ENCODE peak calls at places on chromosomes 3 and 15, in seven cellular contexts. W, O, R, K, Y, H and V are unnamed samples.

GRCh38 chr3:117814975-117815374 is 1105.4 kb downstream of the TUSC7 start:
- DNase-seq in K (no peak), W (no peak), Y (no peak), O (no peak), H (no peak), R (no peak), V (no peak)

GRCh38 chr15:68431792-68432401 is at the start of gene ITGA11:
- DNase-seq in R (no peak), Y (no peak), O (peak), K (peak), H (peak), W (peak), V (no peak)

GRCh38 chr3:192514081-192514753 is 213.1 kb downstream of the FGF12 start:
- DNase-seq in H (peak), R (peak), Y (no peak), O (no peak), W (peak), K (no peak), V (no peak)

GRCh38 chr15:28014623-28015200 is 84.4 kb downstream of the OCA2 start:
- DNase-seq in H (no peak), Y (no peak), W (no peak), R (no peak), K (no peak), O (no peak), V (no peak)

GRCh38 chr3:190972840-190973270 is 110.4 kb upstream of the GMNC start:
- DNase-seq in W (no peak), O (no peak), R (no peak), H (no peak), K (no peak), Y (no peak), V (no peak)

GRCh38 chr3:175940243-175940642 is 1081.1 kb downstream of the NAALADL2 start:
- DNase-seq in Y (no peak), H (no peak), O (no peak), W (no peak), R (no peak), K (no peak), V (no peak)

GRCh38 chr15:73318463-73319351 is 50.1 kb downstream of the HCN4 start:
- DNase-seq in O (no peak), W (peak), R (peak), K (no peak), Y (no peak), H (no peak), V (no peak)

GRCh38 chr3:194280777-194281176 is 70.4 kb downstream of the CPN2 start:
- DNase-seq in H (no peak), W (peak), K (no peak), R (no peak), O (no peak), Y (no peak), V (no peak)

GRCh38 chr3:169137076-169137475 is 526.4 kb downstream of the MECOM start:
- DNase-seq in O (no peak), Y (no peak), K (no peak), W (no peak), H (no peak), R (no peak), V (no peak)

GRCh38 chr15:62301993-62302665 is 137.0 kb upstream of the C2CD4B start:
- DNase-seq in H (peak), R (no peak), W (no peak), O (no peak), Y (no peak), K (no peak), V (no peak)

GRCh38 chr3:129061888-129062834 is 1.6 kb downstream of the GP9 start:
- DNase-seq in Y (no peak), K (no peak), W (no peak), O (no peak), H (peak), R (peak), V (no peak)

GRCh38 chr3:174125267-174125844 is 727.8 kb downstream of the NLGN1 start:
- DNase-seq in H (no peak), W (peak), K (no peak), R (no peak), O (no peak), Y (no peak), V (no peak)

GRCh38 chr15:98075441-98075840 is 114.9 kb downstream of the ARRDC4 start:
- DNase-seq in O (no peak), W (no peak), H (no peak), Y (no peak), R (no peak), K (no peak), V (no peak)

GRCh38 chr3:182567666-182568065 is 225.6 kb upstream of the ATP11B start:
- DNase-seq in H (no peak), Y (no peak), W (no peak), R (no peak), O (no peak), K (no peak), V (no peak)

GRCh38 chr15:35557012-35557411 is 11.0 kb upstream of the DPH6 start:
- DNase-seq in K (no peak), Y (no peak), H (no peak), W (no peak), O (no peak), R (no peak), V (no peak)

GRCh38 chr3:124634210-124635168 is 95.8 kb upstream of the UMPS start:
- DNase-seq in Y (no peak), H (no peak), K (no peak), R (no peak), W (no peak), O (no peak), V (no peak)

GRCh38 chr15:26260517-26261133 is 397.5 kb upstream of the ATP10A start:
- DNase-seq in K (no peak), O (peak), Y (no peak), R (no peak), W (peak), H (peak), V (no peak)

GRCh38 chr3:197748597-197749314 is 927 bp upstream of the FYTTD1 start:
- DNase-seq in O (no peak), R (no peak), K (no peak), Y (no peak), W (no peak), H (no peak), V (no peak)

GRCh38 chr3:24237971-24238767 is 256.5 kb downstream of the THRB start:
- DNase-seq in R (no peak), Y (no peak), K (peak), O (no peak), W (peak), H (no peak), V (no peak)

GRCh38 chr15:53976844-53977392 is 1.3 kb upstream of the UNC13C start:
- DNase-seq in Y (no peak), H (no peak), W (peak), R (no peak), K (no peak), O (peak), V (no peak)

GRCh38 chr3:16361087-16361486 is 96.1 kb downstream of the OXNAD1 start:
- DNase-seq in K (no peak), O (no peak), W (no peak), Y (no peak), R (no peak), H (no peak), V (no peak)

GRCh38 chr3:159208080-159208479 is 406.2 kb downstream of the MFSD1 start:
- DNase-seq in Y (no peak), R (no peak), W (no peak), O (no peak), H (no peak), K (no peak), V (no peak)

GRCh38 chr3:99532246-99532645 is 106.1 kb upstream of the COL8A1 start:
- DNase-seq in K (peak), W (peak), Y (no peak), R (no peak), H (no peak), O (no peak), V (no peak)

GRCh38 chr3:146550743-146551510 is 6.5 kb upstream of the PLSCR1 start:
- DNase-seq in R (no peak), K (no peak), H (no peak), O (no peak), Y (no peak), W (no peak), V (no peak)

DNA sequence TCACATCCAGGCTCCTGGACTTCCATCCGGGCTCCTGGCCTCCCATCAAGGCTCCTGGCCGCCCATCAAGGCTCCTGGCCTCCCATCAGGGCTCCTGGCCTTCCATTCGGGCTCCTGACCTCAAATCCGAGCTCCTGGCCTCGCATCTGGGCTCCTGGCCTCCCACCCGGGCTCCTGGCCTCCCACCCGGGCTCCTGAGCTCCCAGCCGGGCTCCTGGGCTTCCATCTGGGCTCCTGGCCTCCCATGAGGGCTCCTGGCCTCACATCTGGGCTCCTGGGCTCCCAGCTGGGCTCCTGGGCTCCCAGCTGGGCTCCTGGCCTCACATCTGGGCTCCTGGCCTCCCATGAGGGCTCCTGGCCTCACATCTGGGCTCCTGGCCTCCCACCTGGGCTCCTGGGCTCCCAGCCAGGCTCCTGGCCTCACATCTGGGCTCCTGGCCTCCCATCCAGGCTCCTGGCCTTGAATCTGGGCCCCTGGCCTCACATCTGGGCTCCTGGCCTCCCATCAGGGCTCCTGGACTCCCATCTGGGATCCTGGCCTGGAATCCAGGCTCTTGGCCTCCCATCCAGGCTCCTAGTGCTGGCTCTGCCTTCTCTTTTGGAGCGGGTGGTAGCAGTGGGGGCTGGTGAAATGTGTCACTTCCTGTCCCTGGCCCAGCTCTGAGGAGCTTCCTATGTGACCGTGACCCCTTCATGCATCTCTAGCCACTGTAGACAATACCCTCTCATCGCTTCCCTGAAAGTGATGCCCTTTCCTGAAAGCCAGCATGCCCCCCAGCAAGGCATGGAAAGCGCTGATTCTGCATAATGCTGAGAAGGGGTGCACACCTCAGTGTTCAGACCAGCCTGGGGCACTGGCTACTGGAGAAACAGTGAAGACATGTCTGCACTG is 62.7 kb upstream of the BLM start:
- DNase-seq in R (peak), O (no peak), W (no peak), Y (no peak), H (no peak), K (no peak), V (no peak)
- H3K27ac ChIP-seq in R (peak), O (no peak), W (no peak), Y (no peak), H (no peak), K (peak), V (no peak)

DNA sequence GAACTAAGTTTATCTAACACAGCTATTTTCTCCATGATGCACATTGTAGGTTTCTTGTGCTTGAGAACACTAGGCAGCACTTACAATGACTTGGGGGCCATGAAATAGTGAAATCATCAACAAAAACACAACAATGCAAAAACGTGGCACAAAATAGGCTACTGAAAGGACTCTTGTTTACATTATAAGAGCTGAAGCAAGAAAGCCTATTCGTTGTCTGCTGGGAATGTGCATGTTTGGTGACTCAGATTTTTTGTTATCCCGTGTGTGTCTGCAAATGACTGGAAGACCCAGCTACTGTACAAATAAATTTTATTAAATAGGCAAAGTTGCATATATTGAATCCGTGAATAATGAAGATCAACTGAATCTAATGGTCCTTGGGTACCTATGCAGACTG is 85.0 kb downstream of the TCF12 start:
- DNase-seq in R (no peak), W (no peak), K (peak), O (no peak), H (no peak), Y (no peak), V (no peak)
- H3K27ac ChIP-seq in R (no peak), W (no peak), K (peak), O (no peak), H (no peak), Y (no peak), V (peak)

GRCh38 chr3:56762718-56763117 is 39.0 kb downstream of the ARHGEF3 start:
- DNase-seq in K (no peak), O (no peak), W (no peak), R (no peak), H (no peak), Y (no peak), V (no peak)

GRCh38 chr3:56764904-56765445 is 36.8 kb downstream of the ARHGEF3 start:
- DNase-seq in K (no peak), O (no peak), R (no peak), H (no peak), W (no peak), Y (no peak), V (no peak)

GRCh38 chr3:56761887-56762605 is 39.7 kb downstream of the ARHGEF3 start:
- DNase-seq in K (no peak), R (no peak), H (no peak), Y (no peak), W (no peak), O (no peak), V (no peak)

GRCh38 chr3:56763233-56763632 is 38.5 kb downstream of the ARHGEF3 start:
- DNase-seq in H (no peak), Y (no peak), R (no peak), K (no peak), W (no peak), O (no peak), V (no peak)

GRCh38 chr3:56764184-56764583 is 37.6 kb downstream of the ARHGEF3 start:
- DNase-seq in R (no peak), K (no peak), W (no peak), Y (no peak), H (no peak), O (no peak), V (no peak)
- H3K27ac ChIP-seq in R (no peak), K (no peak), W (no peak), Y (no peak), H (no peak), O (no peak), V (no peak)

DNA sequence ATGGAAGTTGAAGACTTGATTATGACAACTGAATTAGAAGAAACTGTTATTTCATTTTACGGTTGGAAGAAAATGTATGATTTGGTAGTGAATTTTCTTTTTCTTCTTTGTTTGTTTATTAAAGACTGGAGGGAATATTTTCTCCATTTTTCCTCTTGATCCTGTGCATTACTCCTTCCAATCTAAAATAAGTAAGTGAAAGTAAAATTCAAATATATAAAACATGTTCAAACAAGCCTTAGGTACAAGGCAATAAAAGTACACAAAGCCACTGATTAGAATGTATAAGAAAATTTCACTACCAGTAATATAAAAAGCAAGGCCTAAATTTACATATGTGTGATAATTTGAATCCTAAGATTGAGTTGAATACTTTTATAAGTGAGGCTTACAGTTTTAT is 181.2 kb upstream of the MME start:
- DNase-seq in Y (no peak), W (no peak), O (no peak), H (no peak), K (no peak), R (no peak), V (no peak)
- H3K27ac ChIP-seq in Y (no peak), W (no peak), O (no peak), H (no peak), K (no peak), R (no peak), V (no peak)

GRCh38 chr15:90915808-90916440 is 12.8 kb downstream of the MAN2A2 start:
- DNase-seq in R (peak), O (peak), K (no peak), W (peak), H (no peak), Y (no peak), V (no peak)
- H3K27ac ChIP-seq in R (peak), O (peak), K (no peak), W (no peak), H (no peak), Y (no peak), V (no peak)

DNA sequence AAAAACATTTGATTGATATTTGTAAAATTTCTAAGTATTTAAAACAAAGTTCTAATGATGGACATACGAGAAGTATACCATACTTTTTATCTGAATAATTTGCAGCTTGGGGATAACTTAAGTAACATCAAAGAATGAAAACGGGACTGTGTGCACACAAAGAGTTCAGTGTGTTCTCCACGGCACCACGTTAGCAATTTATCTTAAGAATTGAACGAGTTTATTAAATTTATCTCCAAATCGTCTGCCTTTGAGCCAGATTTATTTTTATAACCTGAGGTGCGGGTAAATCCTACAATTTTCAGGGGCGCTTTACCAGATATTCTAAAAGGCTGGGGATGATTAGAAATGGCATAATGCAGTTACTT is 3.4 kb downstream of the CHD2 start:
- DNase-seq in H (no peak), O (no peak), K (no peak), R (no peak), Y (no peak), W (no peak), V (no peak)
- H3K27ac ChIP-seq in H (peak), O (peak), K (peak), R (peak), Y (peak), W (peak), V (peak)

GRCh38 chr15:40409366-40409765 is 3.8 kb downstream of the IVD start:
- DNase-seq in K (no peak), W (no peak), O (no peak), H (no peak), R (no peak), Y (no peak), V (no peak)

GRCh38 chr15:40407343-40407990 is 1.9 kb downstream of the IVD start:
- DNase-seq in H (no peak), K (no peak), R (no peak), W (no peak), Y (no peak), O (no peak), V (no peak)

GRCh38 chr15:40410476-40410875 is 4.9 kb downstream of the IVD start:
- DNase-seq in O (no peak), K (no peak), W (no peak), H (no peak), R (peak), Y (no peak), V (no peak)

DNA sequence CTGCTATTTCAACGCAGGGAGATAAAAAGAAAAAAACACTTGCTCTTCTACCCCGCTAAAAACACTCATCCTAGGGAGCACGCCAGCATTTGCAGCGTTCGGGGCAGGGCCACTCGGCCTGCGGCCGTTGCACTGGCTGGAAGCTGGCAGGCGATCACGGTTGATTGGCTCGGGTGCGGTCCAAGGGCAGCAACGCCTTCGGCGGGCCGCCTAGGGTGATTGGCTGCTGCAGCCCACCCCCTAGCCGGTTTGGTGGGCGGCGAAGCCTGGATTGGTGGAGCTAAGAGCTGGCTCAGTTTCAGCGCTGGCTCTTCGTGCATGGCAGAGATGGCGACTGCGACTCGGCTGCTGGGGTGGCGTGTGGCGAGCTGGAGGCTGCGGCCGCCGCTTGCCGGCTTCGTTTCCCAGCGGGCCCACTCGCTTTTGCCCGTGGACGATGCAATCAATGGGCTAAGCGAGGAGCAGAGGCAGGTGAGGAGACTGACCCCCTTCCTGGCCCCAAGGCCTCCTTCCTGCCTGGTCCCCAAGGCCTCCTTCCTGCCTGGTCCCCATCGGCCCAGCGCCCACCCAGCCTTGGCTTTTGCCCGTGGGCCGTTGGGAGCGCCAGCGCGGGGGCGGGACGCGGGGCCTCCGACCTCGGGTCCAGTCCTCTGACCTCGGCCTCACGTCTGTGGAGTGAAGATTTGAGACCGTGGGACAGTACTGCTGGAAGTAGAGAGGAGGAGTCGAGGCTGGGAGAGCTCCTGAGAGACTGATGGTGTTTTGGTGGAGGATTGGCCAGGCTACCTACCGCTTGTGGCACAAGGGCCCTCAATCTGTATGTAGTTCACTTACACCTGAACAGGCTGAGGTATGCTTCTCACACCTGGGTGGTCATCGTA is at the start of gene IVD:
- DNase-seq in R (peak), H (peak), W (peak), O (peak), Y (peak), K (peak), V (peak)
- H3K27ac ChIP-seq in R (peak), H (no peak), W (peak), O (peak), Y (peak), K (peak), V (peak)